ENCODE peak calls at places on chromosomes 6 and 20, in six cellular contexts. Y is DND-41, G is mammary epithelial cell, W is HepG2, P is H1, H is astrocyte. E is an unnamed sample.

GRCh38 chr6:124995131-124995530 is 32.9 kb downstream of the RNF217 start:
- DNase-seq in Y (no peak), G (no peak), W (no peak), P (no peak), H (no peak), E (no peak)

GRCh38 chr20:6269163-6269873 is 146.5 kb upstream of the FERMT1 start:
- DNase-seq in Y (no peak), G (no peak), W (no peak), P (no peak), H (no peak), E (no peak)

GRCh38 chr6:78948785-78949184 is 81.4 kb downstream of the IRAK1BP1 start:
- DNase-seq in Y (no peak), G (no peak), W (no peak), P (no peak), H (no peak), E (no peak)

GRCh38 chr6:27178001-27178730 is 69.3 kb upstream of the PRSS16 start:
- DNase-seq in Y (peak), G (peak), W (peak), P (no peak), H (peak), E (peak)

GRCh38 chr6:15776458-15776980 is 113.7 kb upstream of the DTNBP1 start:
- DNase-seq in Y (no peak), G (no peak), W (no peak), P (no peak), H (no peak), E (no peak)

GRCh38 chr6:41685641-41686380 is 47.5 kb downstream of the MDFI start:
- DNase-seq in Y (no peak), G (no peak), W (no peak), P (no peak), H (no peak), E (no peak)

GRCh38 chr6:27672113-27672799 is 199.4 kb upstream of the ZNF184 start:
- DNase-seq in Y (no peak), G (peak), W (peak), P (peak), H (peak), E (peak)

GRCh38 chr6:48973486-48973885 is 489.6 kb downstream of the MMUT start:
- DNase-seq in Y (no peak), G (no peak), W (no peak), P (no peak), H (no peak), E (no peak)

GRCh38 chr6:162090734-162091133 is 636.8 kb downstream of the PRKN start:
- DNase-seq in Y (no peak), G (peak), W (no peak), P (no peak), H (peak), E (no peak)

GRCh38 chr6:88813045-88813444 is 150.4 kb downstream of the RNGTT start:
- DNase-seq in Y (no peak), G (no peak), W (no peak), P (no peak), H (no peak), E (no peak)

GRCh38 chr6:17012421-17013225 is 89.2 kb upstream of the STMND1 start:
- DNase-seq in Y (no peak), G (peak), W (no peak), P (no peak), H (peak), E (no peak)

GRCh38 chr6:22308939-22309338 is 12.1 kb upstream of the PRL start:
- DNase-seq in Y (no peak), G (no peak), W (no peak), P (no peak), H (no peak), E (no peak)

GRCh38 chr6:77424761-77425160 is 38.5 kb downstream of the HTR1B start:
- DNase-seq in Y (no peak), G (no peak), W (no peak), P (no peak), H (no peak), E (no peak)

GRCh38 chr6:90304308-90304707 is 7.7 kb upstream of the BACH2 start:
- DNase-seq in Y (no peak), G (no peak), W (no peak), P (no peak), H (no peak), E (no peak)

GRCh38 chr6:118307581-118307980 is 240.5 kb upstream of the PLN start:
- DNase-seq in Y (no peak), G (no peak), W (no peak), P (no peak), H (no peak), E (no peak)

GRCh38 chr6:43867246-43867645 is 97.2 kb downstream of the VEGFA start:
- DNase-seq in Y (no peak), G (no peak), W (no peak), P (no peak), H (no peak), E (no peak)

GRCh38 chr6:127118505-127119360 is at the start of gene RSPO3:
- DNase-seq in Y (no peak), G (peak), W (no peak), P (peak), H (no peak), E (peak)

GRCh38 chr20:17873410-17874270 is 95.0 kb downstream of the SNX5 start:
- DNase-seq in Y (no peak), G (no peak), W (peak), P (no peak), H (peak), E (no peak)

GRCh38 chr20:13223731-13224130 is 2.7 kb downstream of the ISM1 start:
- DNase-seq in Y (no peak), G (no peak), W (no peak), P (no peak), H (no peak), E (no peak)

GRCh38 chr6:142087950-142088857 is 44.5 kb upstream of the GJE1 start:
- DNase-seq in Y (no peak), G (no peak), W (no peak), P (no peak), H (no peak), E (no peak)

GRCh38 chr6:47358440-47359225 is 48.9 kb upstream of the TNFRSF21 start:
- DNase-seq in Y (no peak), G (no peak), W (no peak), P (no peak), H (no peak), E (no peak)

GRCh38 chr6:161137839-161138544 is 135.9 kb downstream of the AGPAT4 start:
- DNase-seq in Y (no peak), G (peak), W (no peak), P (no peak), H (peak), E (no peak)

GRCh38 chr6:84547341-84547794 is 217.0 kb downstream of the TBX18 start:
- DNase-seq in Y (no peak), G (no peak), W (no peak), P (no peak), H (peak), E (peak)

GRCh38 chr6:44043479-44044153 is 83.6 kb downstream of the MRPL14 start:
- DNase-seq in Y (peak), G (no peak), W (no peak), P (no peak), H (no peak), E (no peak)

GRCh38 chr6:110246900-110247546 is 66.8 kb downstream of the CDC40 start:
- DNase-seq in Y (no peak), G (no peak), W (no peak), P (no peak), H (no peak), E (no peak)

GRCh38 chr20:20184149-20184548 is 131.8 kb downstream of the CFAP61 start:
- DNase-seq in Y (peak), G (no peak), W (no peak), P (no peak), H (no peak), E (peak)

GRCh38 chr6:145903356-145904102 is 60.6 kb downstream of the SHPRH start:
- DNase-seq in Y (no peak), G (no peak), W (peak), P (no peak), H (peak), E (no peak)

GRCh38 chr20:431012-431904 is 23.2 kb downstream of the RBCK1 start:
- DNase-seq in Y (peak), G (peak), W (peak), P (no peak), H (peak), E (peak)

GRCh38 chr6:152356016-152356415 is 281.1 kb downstream of the SYNE1 start:
- DNase-seq in Y (no peak), G (no peak), W (no peak), P (no peak), H (no peak), E (no peak)

GRCh38 chr6:38117281-38117680 is 297.8 kb downstream of the ZFAND3 start:
- DNase-seq in Y (no peak), G (peak), W (no peak), P (no peak), H (peak), E (no peak)

GRCh38 chr6:129747588-129748112 is 37.7 kb upstream of the ARHGAP18 start:
- DNase-seq in Y (no peak), G (no peak), W (no peak), P (no peak), H (no peak), E (no peak)

GRCh38 chr6:3455121-3455489 is 1.7 kb downstream of the SLC22A23 start:
- DNase-seq in Y (no peak), G (peak), W (peak), P (no peak), H (no peak), E (no peak)
- TF ChIP-seq EZH2 in Y (no peak), G (no peak), W (no peak), P (no peak), H (no peak), E (no peak)

DNA sequence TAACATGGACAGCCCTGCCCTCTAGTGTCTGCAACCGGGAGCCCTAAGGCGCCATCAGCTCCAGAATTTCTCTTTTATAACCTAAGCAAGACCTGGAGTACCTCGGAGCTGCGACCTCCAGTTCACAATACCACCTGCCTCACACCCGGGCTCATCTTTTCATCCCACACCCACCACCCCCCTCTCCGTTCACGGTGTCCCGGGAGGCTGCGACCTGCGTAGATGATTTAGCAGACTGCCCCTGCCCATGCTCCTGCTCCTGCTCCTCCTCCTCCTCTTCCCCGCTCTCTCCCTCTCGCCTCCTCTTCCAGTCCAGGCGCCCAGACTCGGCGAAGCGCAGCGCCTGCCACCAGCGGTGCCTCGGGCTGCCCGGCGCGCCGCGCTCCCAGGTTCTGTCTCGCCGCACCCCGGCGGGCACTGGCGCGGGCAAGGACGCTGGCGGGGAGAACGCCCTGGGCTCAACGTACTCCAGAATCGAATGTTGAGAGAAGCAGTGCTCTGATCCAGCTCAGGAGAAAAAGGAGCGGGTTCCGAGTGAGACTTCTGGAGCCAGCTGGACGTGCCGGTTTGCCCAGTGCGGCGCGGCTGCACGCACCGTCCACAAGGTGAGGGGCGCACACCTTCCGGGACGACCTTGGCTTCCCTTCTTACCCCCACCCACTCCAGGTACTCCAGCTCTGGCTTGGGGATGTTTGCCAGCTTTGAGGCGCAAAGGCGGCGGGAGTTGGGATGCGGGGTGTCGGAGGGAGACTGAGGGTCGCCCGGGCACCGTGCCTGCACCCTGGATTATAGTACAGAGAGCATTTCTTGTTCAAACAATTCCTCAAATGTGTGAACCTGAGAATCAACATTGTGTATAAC is at the start of gene HTR1E:
- DNase-seq in Y (no peak), G (peak), W (peak), P (peak), H (peak), E (peak)
- TF ChIP-seq EZH2 in Y (no peak), G (peak), W (no peak), P (peak), H (no peak), E (no peak)

GRCh38 chr6:31365864-31366263 is 8.9 kb upstream of the HLA-B start:
- DNase-seq in Y (no peak), G (no peak), W (no peak), P (no peak), H (no peak), E (no peak)
- TF ChIP-seq EZH2 in Y (no peak), G (no peak), W (no peak), P (no peak), H (no peak), E (no peak)

DNA sequence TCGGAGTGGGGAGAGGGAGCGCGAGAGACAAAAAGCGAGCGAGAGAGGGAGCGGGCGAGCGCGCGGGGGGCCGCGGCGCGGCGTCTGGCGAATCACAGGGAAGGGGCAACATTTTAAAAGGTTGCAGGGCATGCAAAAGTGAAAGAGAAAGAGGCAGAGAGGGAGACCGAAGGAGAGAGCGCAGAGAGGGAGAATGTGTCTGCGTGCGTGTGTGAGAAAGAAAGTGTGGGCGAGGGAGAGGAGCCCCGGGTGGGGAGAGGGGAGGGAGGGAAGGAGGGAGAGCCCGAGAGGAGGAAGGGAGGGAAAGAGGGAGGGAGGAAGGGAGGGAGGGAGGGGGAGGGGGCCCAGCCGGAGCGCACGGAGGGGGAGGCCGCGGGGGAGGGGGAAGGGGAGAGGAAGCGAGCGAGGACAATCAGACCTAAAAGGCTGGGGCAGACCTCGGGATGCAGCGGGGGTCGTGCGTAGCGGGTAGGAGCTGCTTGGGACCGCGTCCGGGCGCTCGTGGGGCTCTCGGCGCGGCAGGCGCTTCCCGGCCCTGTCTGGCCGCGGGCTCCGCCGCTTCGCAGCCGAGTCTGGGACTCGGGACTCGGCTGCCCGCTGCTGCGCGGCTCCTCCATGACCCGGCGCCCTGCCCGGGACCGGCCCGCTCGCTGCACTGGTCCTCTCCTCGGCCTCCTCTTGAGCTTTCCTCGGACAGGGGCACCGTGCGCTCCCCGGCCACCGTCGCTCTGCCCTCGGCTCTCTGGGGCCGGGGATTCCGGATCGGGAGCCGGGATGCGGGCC is 2.5 kb downstream of the TFAP2A start:
- DNase-seq in Y (no peak), G (peak), W (no peak), P (peak), H (peak), E (peak)
- TF ChIP-seq EZH2 in Y (no peak), G (no peak), W (no peak), P (no peak), H (no peak), E (no peak)

DNA sequence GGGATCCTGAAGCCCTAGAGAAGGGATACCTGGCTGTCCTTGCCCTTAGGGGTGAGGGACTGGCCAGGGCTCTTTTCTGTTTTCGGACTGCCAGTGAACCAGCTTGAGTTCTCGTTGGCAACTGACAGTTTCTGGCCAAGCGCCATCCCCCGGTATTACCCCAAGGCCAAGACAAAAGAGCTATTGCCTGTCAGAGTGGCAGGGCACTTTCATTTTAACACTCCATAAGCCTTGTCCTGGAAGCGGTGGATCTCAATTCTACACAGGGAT is 967 bp upstream of the CPXM1 start:
- DNase-seq in Y (no peak), G (no peak), W (no peak), P (no peak), H (no peak), E (no peak)
- TF ChIP-seq EZH2 in Y (no peak), G (no peak), W (no peak), P (peak), H (no peak), E (no peak)

GRCh38 chr20:63004607-63005211 is 2.1 kb downstream of the BHLHE23 start:
- DNase-seq in Y (no peak), G (no peak), W (no peak), P (no peak), H (no peak), E (no peak)
- TF ChIP-seq EZH2 in Y (no peak), G (no peak), W (peak), P (peak), H (peak), E (peak)

DNA sequence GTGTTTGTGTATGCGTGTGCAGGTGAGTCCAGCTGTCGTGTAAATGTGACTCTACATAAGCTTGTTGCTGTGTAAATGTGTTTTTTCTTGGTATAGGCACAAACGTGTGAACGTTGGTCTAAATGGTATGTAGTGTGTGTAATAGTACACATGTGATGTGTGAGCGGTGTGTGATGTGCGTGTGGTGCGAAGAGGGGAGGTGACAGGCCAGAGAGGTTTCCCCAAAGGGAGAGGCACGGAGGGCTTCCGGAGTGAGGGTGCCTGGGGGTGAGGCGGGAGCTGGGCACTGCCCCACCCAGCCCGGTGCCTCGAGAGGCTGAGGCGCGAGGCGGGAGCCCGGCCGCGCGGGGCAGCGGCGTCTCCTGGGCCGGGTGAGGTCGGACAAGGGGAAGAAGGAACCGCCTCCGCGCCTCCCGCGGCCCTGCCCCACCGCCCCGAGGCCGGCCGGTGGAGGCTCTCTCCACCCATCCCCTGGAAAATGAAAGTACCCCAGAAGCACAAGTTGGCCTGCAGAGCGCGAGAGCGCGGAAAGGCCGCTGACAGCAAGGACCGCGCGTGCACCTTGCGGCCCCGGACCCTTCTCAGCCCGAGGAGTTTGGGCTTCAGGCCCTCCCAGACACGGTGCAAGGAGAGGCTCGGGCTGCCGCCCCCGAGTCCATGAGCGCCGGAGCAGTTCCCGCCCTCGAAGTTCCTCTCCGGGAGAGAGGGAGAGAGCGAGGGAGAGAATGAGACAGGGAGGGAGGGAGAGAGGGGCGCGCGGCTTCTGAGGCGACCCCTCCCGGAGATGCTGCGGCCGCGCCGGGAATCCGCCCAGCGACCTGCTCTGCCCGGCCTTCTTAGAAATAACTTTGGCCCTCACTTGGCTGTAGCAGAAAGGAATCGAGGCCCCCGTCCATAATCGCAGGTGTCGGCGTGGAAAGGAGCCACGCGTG is 43.2 kb upstream of the OSTM1 start:
- DNase-seq in Y (peak), G (peak), W (no peak), P (peak), H (no peak), E (peak)
- TF ChIP-seq EZH2 in Y (peak), G (peak), W (peak), P (peak), H (peak), E (no peak)

E was measured in MM.1S.